ENCODE peak calls at places on chromosomes 13 and 19, in ten cellular contexts. L is uterus, P is tibial nerve, K is right atrium auricular region, Z is endodermal cell, C is fibroblast of lung, E is Peyer's patch, D is PC-3, T is IMR-90, O is HAP-1. S is an unnamed sample.

GRCh38 chr13:20553309-20553708 is 13.6 kb upstream of the IFT88 start:
- DNase-seq in L (no peak), P (no peak), K (no peak), Z (no peak), C (no peak), E (no peak), D (no peak), T (no peak), O (peak; percentile 48), S (no peak)

GRCh38 chr13:93270769-93271753 is 44.5 kb downstream of the GPC6 start:
- DNase-seq in L (no peak), P (no peak), K (no peak), Z (no peak), C (no peak), E (no peak), D (no peak), T (peak; percentile 44), O (peak; percentile 57), S (no peak)

GRCh38 chr13:43433691-43434121 is 353.1 kb downstream of the ENOX1 start:
- DNase-seq in L (no peak), P (no peak), K (no peak), Z (no peak), C (no peak), E (no peak), D (peak; percentile 33), T (no peak), O (no peak), S (no peak)

GRCh38 chr13:51118809-51119431 is 7.8 kb upstream of the C13orf42 start:
- DNase-seq in L (no peak), P (no peak), K (no peak), Z (peak; percentile 39), C (no peak), E (no peak), D (no peak), T (no peak), O (no peak), S (no peak)

GRCh38 chr13:85990397-85990796 is 191.2 kb upstream of the SLITRK6 start:
- DNase-seq in L (no peak), P (no peak), K (no peak), Z (no peak), C (no peak), E (no peak), D (no peak), T (no peak), O (no peak), S (no peak)

GRCh38 chr19:16465239-16465638 is 6.5 kb downstream of the EPS15L1 start:
- DNase-seq in L (no peak), P (no peak), K (no peak), Z (no peak), C (no peak), E (no peak), D (no peak), T (no peak), O (no peak), S (no peak)

GRCh38 chr19:11418518-11419506 is at the start of gene RGL3:
- DNase-seq in L (no peak), P (no peak), K (no peak), Z (peak; percentile 95), C (no peak), E (no peak), D (peak; percentile 33), T (no peak), O (no peak), S (peak; percentile 67)

GRCh38 chr13:114124921-114125320 is 7.5 kb downstream of the RASA3 start:
- DNase-seq in L (no peak), P (no peak), K (no peak), Z (no peak), C (peak; percentile 88), E (peak; percentile 51), D (peak; percentile 55), T (peak; percentile 95), O (no peak), S (no peak)

GRCh38 chr13:102729560-102730275 is 34.9 kb upstream of the METTL21C start:
- DNase-seq in L (no peak), P (no peak), K (no peak), Z (no peak), C (peak; percentile 67), E (no peak), D (peak; percentile 74), T (peak; percentile 78), O (no peak), S (no peak)

GRCh38 chr19:27776524-27776923 is 1436.4 kb downstream of the UQCRFS1 start:
- DNase-seq in L (no peak), P (no peak), K (no peak), Z (peak; percentile 10), C (no peak), E (no peak), D (no peak), T (no peak), O (no peak), S (no peak)

GRCh38 chr13:43516401-43516826 is 270.4 kb downstream of the ENOX1 start:
- DNase-seq in L (peak; percentile 42), P (peak; percentile 53), K (no peak), Z (no peak), C (peak; percentile 62), E (no peak), D (no peak), T (peak; percentile 58), O (no peak), S (no peak)

GRCh38 chr13:38463047-38463446 is 113.4 kb downstream of the UFM1 start:
- DNase-seq in L (no peak), P (no peak), K (no peak), Z (no peak), C (no peak), E (no peak), D (no peak), T (no peak), O (no peak), S (no peak)

GRCh38 chr19:47158367-47158791 is 27.7 kb downstream of the SAE1 start:
- DNase-seq in L (no peak), P (peak; percentile 10), K (no peak), Z (no peak), C (no peak), E (no peak), D (no peak), T (no peak), O (no peak), S (no peak)

GRCh38 chr19:35828694-35829301 is 16.2 kb upstream of the PRODH2 start:
- DNase-seq in L (peak; percentile 31), P (peak; percentile 59), K (no peak), Z (peak; percentile 93), C (peak; percentile 55), E (no peak), D (peak; percentile 61), T (peak; percentile 67), O (peak; percentile 29), S (peak; percentile 53)

DNA sequence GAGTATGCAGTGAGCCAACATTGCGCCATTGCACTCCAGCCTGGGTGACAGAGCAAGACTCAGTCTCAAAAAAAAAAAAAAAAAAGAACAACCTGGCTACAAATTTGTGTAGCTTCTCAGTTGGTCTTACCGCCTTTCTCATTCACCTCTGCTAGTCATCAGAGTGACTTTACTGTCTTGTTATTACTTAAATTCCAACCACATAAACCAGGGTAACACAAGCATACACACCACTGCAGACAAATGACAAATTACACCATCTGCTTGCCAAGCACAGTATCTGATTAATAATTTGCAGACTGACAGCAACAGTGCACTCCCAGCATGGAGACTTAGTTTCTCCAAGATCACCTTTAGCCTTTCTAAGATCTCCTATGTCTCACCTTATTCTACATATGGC is 11.0 kb downstream of the ZNF14 start:
- DNase-seq in L (no peak), P (no peak), K (no peak), Z (no peak), C (no peak), E (no peak), D (no peak), T (no peak), O (no peak), S (no peak)
- H3K9me3 ChIP-seq in L (peaks cover 3% of the 10 kb centered on the region), P (peaks cover 55% of the 10 kb centered on the region), K (peaks cover 14% of the 10 kb centered on the region), Z (peaks cover 72% of the 10 kb centered on the region), C (no peaks in the 10 kb centered on the region), E (no peaks in the 10 kb centered on the region), D (peaks cover 43% of the 10 kb centered on the region), T (peaks cover 44% of the 10 kb centered on the region), O (peaks cover 44% of the 10 kb centered on the region), S (peaks cover 97% of the 10 kb centered on the region)

DNA sequence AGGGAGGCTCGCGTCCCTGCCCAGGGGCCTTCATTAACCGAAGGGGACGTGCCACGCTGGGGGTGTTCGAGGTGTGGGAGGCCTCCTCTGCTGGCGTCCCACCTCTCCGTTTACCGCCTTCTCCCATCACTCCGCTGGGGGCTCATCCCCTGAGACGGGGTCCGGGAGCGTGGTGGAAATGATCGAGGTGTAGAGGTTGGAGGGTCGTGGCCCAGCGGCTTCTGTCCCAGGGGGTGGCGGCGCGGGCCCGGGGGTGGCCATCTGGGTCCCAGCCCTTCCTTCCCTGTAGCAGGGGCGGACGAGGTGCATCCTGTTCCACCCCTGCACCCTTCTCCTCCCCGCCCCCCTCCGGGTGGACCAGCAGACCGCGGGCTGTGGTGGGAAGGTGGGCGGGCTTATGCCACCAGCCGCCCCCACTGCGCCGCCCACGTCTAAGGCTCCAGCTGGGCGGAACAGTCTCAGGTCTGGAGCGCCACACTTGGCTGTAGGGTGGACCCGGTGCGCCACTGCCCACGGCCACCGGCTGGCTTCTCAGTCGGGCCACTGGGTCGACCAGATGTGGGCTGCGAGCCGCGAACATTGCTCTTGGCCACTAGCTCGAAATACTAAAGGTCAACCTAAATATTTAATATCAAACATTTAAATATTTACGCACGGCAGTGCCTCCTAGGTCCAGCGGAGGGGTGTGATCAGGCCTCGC is 69.5 kb downstream of the ZNF723 start:
- DNase-seq in L (no peak), P (no peak), K (no peak), Z (no peak), C (no peak), E (no peak), D (no peak), T (no peak), O (no peak), S (no peak)
- H3K9me3 ChIP-seq in L (no peaks in the 10 kb centered on the region), P (peaks cover 4% of the 10 kb centered on the region), K (no peaks in the 10 kb centered on the region), Z (peaks cover 80% of the 10 kb centered on the region), C (no peaks in the 10 kb centered on the region), E (no peaks in the 10 kb centered on the region), D (peaks cover 14% of the 10 kb centered on the region), T (peaks cover 29% of the 10 kb centered on the region), O (no peaks in the 10 kb centered on the region), S (peaks cover 39% of the 10 kb centered on the region)

GRCh38 chr19:51965583-51965982 is 21.1 kb downstream of the ZNF350 start:
- DNase-seq in L (no peak), P (no peak), K (no peak), Z (no peak), C (no peak), E (no peak), D (no peak), T (no peak), O (no peak), S (no peak)
- H3K9me3 ChIP-seq in L (peaks cover 5% of the 10 kb centered on the region), P (peaks cover 85% of the 10 kb centered on the region), K (peaks cover 30% of the 10 kb centered on the region), Z (peaks cover 96% of the 10 kb centered on the region), C (peaks cover 3% of the 10 kb centered on the region), E (peaks cover 11% of the 10 kb centered on the region), D (peaks cover 63% of the 10 kb centered on the region), T (peaks cover 53% of the 10 kb centered on the region), O (peaks cover 4% of the 10 kb centered on the region), S (peaks cover 100% of the 10 kb centered on the region)

GRCh38 chr19:57927587-57927986 is 7.6 kb downstream of the ZNF418 start:
- DNase-seq in L (no peak), P (no peak), K (no peak), Z (no peak), C (no peak), E (no peak), D (no peak), T (no peak), O (no peak), S (no peak)
- H3K9me3 ChIP-seq in L (no peaks in the 10 kb centered on the region), P (peaks cover 67% of the 10 kb centered on the region), K (no peaks in the 10 kb centered on the region), Z (peaks cover 83% of the 10 kb centered on the region), C (peaks cover 4% of the 10 kb centered on the region), E (no peaks in the 10 kb centered on the region), D (peaks cover 52% of the 10 kb centered on the region), T (peaks cover 73% of the 10 kb centered on the region), O (peaks cover 7% of the 10 kb centered on the region), S (peaks cover 96% of the 10 kb centered on the region)

S was measured in left ventricle myocardium inferior.